ENCODE peak calls at places on chromosomes 12 and 14, in nine cellular contexts. One of them, this sample, is unnamed.

GRCh38 chr14:105760691-105761344 is 234.4 kb downstream of the TMEM121 start:
- DNase-seq in A549: no peak
- DNase-seq in IMR-90: no peak
- DNase-seq in body of pancreas: no peak
- DNase-seq in spleen: peak; percentile 52
- DNase-seq in ovary: no peak
- DNase-seq in upper lobe of left lung: no peak
- DNase-seq in heart left ventricle: no peak
- DNase-seq in right lobe of liver: no peak
- DNase-seq in this sample: no peak

GRCh38 chr12:62738105-62738504 is 196.8 kb downstream of the PPM1H start:
- DNase-seq in spleen: no peak
- DNase-seq in body of pancreas: no peak
- DNase-seq in upper lobe of left lung: no peak
- DNase-seq in right lobe of liver: no peak
- DNase-seq in A549: no peak
- DNase-seq in IMR-90: peak; percentile 52
- DNase-seq in ovary: no peak
- DNase-seq in heart left ventricle: no peak
- DNase-seq in this sample: no peak

GRCh38 chr12:53101266-53101665 is 2.0 kb upstream of the SOAT2 start:
- DNase-seq in body of pancreas: no peak
- DNase-seq in A549: no peak
- DNase-seq in heart left ventricle: no peak
- DNase-seq in right lobe of liver: no peak
- DNase-seq in IMR-90: no peak
- DNase-seq in spleen: no peak
- DNase-seq in ovary: no peak
- DNase-seq in upper lobe of left lung: no peak
- DNase-seq in this sample: no peak

GRCh38 chr14:102185360-102185759 is 45.7 kb downstream of the WDR20 start:
- DNase-seq in body of pancreas: no peak
- DNase-seq in ovary: no peak
- DNase-seq in spleen: no peak
- DNase-seq in upper lobe of left lung: no peak
- DNase-seq in A549: peak; percentile 82
- DNase-seq in IMR-90: no peak
- DNase-seq in heart left ventricle: no peak
- DNase-seq in right lobe of liver: no peak
- DNase-seq in this sample: no peak

GRCh38 chr12:124305136-124305535 is 10.2 kb downstream of the RFLNA start:
- DNase-seq in body of pancreas: no peak
- DNase-seq in spleen: peak; percentile 59
- DNase-seq in right lobe of liver: no peak
- DNase-seq in ovary: no peak
- DNase-seq in heart left ventricle: no peak
- DNase-seq in A549: no peak
- DNase-seq in upper lobe of left lung: no peak
- DNase-seq in IMR-90: no peak
- DNase-seq in this sample: no peak

GRCh38 chr12:110266980-110267620 is 13.9 kb upstream of the ATP2A2 start:
- DNase-seq in IMR-90: peak; percentile 74
- DNase-seq in upper lobe of left lung: peak; percentile 25
- DNase-seq in body of pancreas: no peak
- DNase-seq in ovary: peak; percentile 65
- DNase-seq in heart left ventricle: peak; percentile 73
- DNase-seq in spleen: no peak
- DNase-seq in right lobe of liver: no peak
- DNase-seq in A549: no peak
- DNase-seq in this sample: no peak

GRCh38 chr14:55077155-55077554 is 25.7 kb downstream of the MAPK1IP1L start:
- DNase-seq in ovary: no peak
- DNase-seq in A549: no peak
- DNase-seq in IMR-90: no peak
- DNase-seq in heart left ventricle: no peak
- DNase-seq in spleen: no peak
- DNase-seq in upper lobe of left lung: no peak
- DNase-seq in body of pancreas: no peak
- DNase-seq in right lobe of liver: no peak
- DNase-seq in this sample: peak; percentile 27

GRCh38 chr12:75884465-75884985 is 147.1 kb downstream of the PHLDA1 start:
- DNase-seq in A549: no peak
- DNase-seq in upper lobe of left lung: no peak
- DNase-seq in heart left ventricle: no peak
- DNase-seq in right lobe of liver: no peak
- DNase-seq in ovary: no peak
- DNase-seq in spleen: no peak
- DNase-seq in IMR-90: no peak
- DNase-seq in body of pancreas: no peak
- DNase-seq in this sample: no peak

GRCh38 chr12:55724226-55724939 is 4.2 kb downstream of the RDH5 start:
- DNase-seq in A549: peak; percentile 70
- DNase-seq in IMR-90: peak; percentile 69
- DNase-seq in heart left ventricle: no peak
- DNase-seq in ovary: no peak
- DNase-seq in upper lobe of left lung: peak; percentile 81
- DNase-seq in body of pancreas: peak; percentile 77
- DNase-seq in right lobe of liver: no peak
- DNase-seq in spleen: peak; percentile 91
- DNase-seq in this sample: peak; percentile 53

GRCh38 chr12:15356831-15357456 is 34.6 kb downstream of the PTPRO start:
- DNase-seq in A549: no peak
- DNase-seq in IMR-90: no peak
- DNase-seq in ovary: no peak
- DNase-seq in right lobe of liver: no peak
- DNase-seq in spleen: no peak
- DNase-seq in body of pancreas: no peak
- DNase-seq in heart left ventricle: no peak
- DNase-seq in upper lobe of left lung: no peak
- DNase-seq in this sample: no peak
- TF ChIP-seq CTCF in A549: no peak
- TF ChIP-seq CTCF in IMR-90: no peak
- TF ChIP-seq CTCF in ovary: no peak
- TF ChIP-seq CTCF in right lobe of liver: no peak
- TF ChIP-seq CTCF in spleen: no peak
- TF ChIP-seq CTCF in body of pancreas: no peak
- TF ChIP-seq CTCF in heart left ventricle: no peak
- TF ChIP-seq CTCF in upper lobe of left lung: no peak
- TF ChIP-seq CTCF in this sample: no peak

GRCh38 chr12:15688202-15688736 is 100.9 kb downstream of the EPS8 start:
- DNase-seq in heart left ventricle: peak; percentile 52
- DNase-seq in A549: no peak
- DNase-seq in ovary: peak; percentile 81
- DNase-seq in right lobe of liver: no peak
- DNase-seq in IMR-90: no peak
- DNase-seq in spleen: peak; percentile 75
- DNase-seq in upper lobe of left lung: peak; percentile 62
- DNase-seq in body of pancreas: peak; percentile 54
- DNase-seq in this sample: no peak
- TF ChIP-seq POLR2A in heart left ventricle: peak; percentile 45
- TF ChIP-seq POLR2A in A549: peak; percentile 39
- TF ChIP-seq POLR2A in ovary: peak; percentile 39
- TF ChIP-seq POLR2A in right lobe of liver: peak; percentile 55
- TF ChIP-seq POLR2A in IMR-90: no peak
- TF ChIP-seq POLR2A in spleen: no peak
- TF ChIP-seq POLR2A in upper lobe of left lung: no peak
- TF ChIP-seq POLR2A in body of pancreas: peak; percentile 54
- TF ChIP-seq POLR2A in this sample: no peak

DNA sequence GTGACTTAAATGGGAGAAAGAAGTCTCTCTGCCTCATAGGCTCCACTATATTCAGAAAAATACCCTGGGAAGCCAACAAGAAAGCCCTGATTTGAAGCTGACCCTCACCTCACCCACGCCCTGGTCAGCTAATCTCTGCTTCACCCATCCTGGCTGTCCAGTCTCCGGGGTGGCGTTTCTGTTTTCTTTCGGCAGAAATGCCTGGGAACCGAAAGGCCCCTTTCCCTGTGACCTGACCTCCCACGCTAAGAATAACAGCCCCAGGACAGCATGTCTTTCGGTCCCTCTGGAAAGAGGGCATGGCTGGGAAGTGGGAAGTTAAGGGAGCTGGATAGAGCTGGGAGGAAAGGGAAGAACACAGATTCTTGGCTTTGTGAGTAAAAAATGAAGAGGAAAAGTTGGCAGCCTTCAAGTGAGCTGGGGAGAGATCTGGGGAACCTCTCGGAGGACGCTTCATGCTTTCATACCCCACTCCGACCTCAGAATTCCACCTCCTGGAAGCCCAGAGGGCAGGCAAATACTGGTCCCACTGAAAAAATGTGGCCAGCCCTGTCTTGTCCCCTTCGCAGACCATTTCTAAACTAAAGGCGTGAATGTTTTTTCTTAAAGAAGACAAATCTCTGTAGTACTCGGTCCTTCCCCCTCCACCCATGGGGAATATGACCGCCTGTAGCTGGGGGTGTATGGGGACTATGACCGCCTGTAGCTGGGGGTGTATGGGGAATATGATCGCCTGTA is 163.0 kb upstream of the FKBP4 start:
- DNase-seq in IMR-90: no peak
- DNase-seq in ovary: no peak
- DNase-seq in heart left ventricle: peak; percentile 56
- DNase-seq in A549: no peak
- DNase-seq in upper lobe of left lung: no peak
- DNase-seq in spleen: no peak
- DNase-seq in right lobe of liver: no peak
- DNase-seq in body of pancreas: no peak
- DNase-seq in this sample: no peak
- TF ChIP-seq CTCF in IMR-90: no peak
- TF ChIP-seq CTCF in ovary: no peak
- TF ChIP-seq CTCF in heart left ventricle: no peak
- TF ChIP-seq CTCF in A549: no peak
- TF ChIP-seq CTCF in upper lobe of left lung: no peak
- TF ChIP-seq CTCF in spleen: no peak
- TF ChIP-seq CTCF in right lobe of liver: no peak
- TF ChIP-seq CTCF in body of pancreas: no peak
- TF ChIP-seq CTCF in this sample: no peak

DNA sequence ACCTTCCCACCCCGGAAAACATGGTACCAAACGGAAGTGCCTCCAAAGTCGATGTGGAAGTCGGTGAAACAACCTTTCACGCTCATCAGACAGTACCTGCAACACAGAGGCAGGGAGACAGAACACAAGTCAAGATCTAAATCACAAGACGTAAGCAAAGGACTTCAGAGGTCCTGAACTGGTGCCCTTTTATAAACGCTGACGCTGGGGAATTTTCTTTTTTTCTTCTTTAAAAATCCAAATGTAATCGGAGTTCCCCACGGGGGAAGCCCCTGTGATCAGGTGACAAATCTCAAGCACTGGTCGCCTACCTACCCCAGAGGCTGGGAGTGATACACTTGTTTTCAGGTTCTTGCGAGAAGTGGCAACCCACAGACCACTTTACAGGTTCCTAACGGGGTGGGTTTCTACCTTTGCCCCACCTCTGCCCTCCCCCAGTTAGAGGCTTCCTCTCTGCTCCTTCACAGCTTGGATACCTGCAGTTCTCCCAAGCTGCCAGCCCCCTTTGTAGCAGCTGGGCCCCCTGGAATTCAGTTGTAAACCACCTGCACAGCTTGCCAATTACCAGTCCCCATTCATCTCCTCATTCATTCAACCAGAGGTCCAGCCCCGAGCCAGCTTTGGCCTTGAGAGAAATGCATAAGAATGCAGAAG is 46.2 kb downstream of the KDM2B start:
- DNase-seq in A549: no peak
- DNase-seq in spleen: no peak
- DNase-seq in right lobe of liver: no peak
- DNase-seq in ovary: no peak
- DNase-seq in upper lobe of left lung: peak; percentile 35
- DNase-seq in IMR-90: no peak
- DNase-seq in body of pancreas: no peak
- DNase-seq in heart left ventricle: no peak
- DNase-seq in this sample: no peak
- TF ChIP-seq POLR2A in A549: no peak
- TF ChIP-seq POLR2A in spleen: no peak
- TF ChIP-seq POLR2A in right lobe of liver: no peak
- TF ChIP-seq POLR2A in ovary: no peak
- TF ChIP-seq POLR2A in upper lobe of left lung: no peak
- TF ChIP-seq POLR2A in IMR-90: no peak
- TF ChIP-seq POLR2A in body of pancreas: no peak
- TF ChIP-seq POLR2A in heart left ventricle: no peak
- TF ChIP-seq POLR2A in this sample: no peak